ENCODE peak calls at places on chromosome 6, in eight cellular contexts. D is fibroblast of lung, K is IMR-90, I is gastrocnemius medialis, H is endothelial cell of umbilical vein, A is PC-9, N is AG04450, C is astrocyte. L is an unnamed sample.
A peak's percentile ranks its signal among the peaks of the same experiment; 100 is the strongest.

GRCh38 chr6:3117912-3118352 is 579 bp upstream of the BPHL start:
- DNase-seq in A (no peak), H (no peak), K (no peak), N (no peak), C (peak; percentile 54), D (no peak), I (no peak), L (no peak)

GRCh38 chr6:97412511-97412910 is 129.5 kb upstream of the MMS22L start:
- DNase-seq in A (no peak), H (no peak), D (no peak), N (no peak), I (no peak), K (no peak), C (no peak), L (no peak)

GRCh38 chr6:10968776-10969175 is 75.3 kb downstream of the ELOVL2 start:
- DNase-seq in K (peak; percentile 95), N (peak; percentile 37), I (no peak), C (peak; percentile 91), H (no peak), D (peak; percentile 92), A (no peak), L (no peak)

GRCh38 chr6:56246941-56247653 is at the start of gene COL21A1:
- DNase-seq in A (peak; percentile 42), D (peak; percentile 33), C (no peak), K (no peak), H (peak; percentile 35), I (peak; percentile 15), N (no peak), L (no peak)

GRCh38 chr6:75349262-75349984 is 64.8 kb upstream of the TMEM30A start:
- DNase-seq in H (peak; percentile 88), A (no peak), K (peak; percentile 13), I (no peak), D (peak; percentile 47), C (peak; percentile 42), N (no peak), L (no peak)

GRCh38 chr6:4902363-4902762 is 101.5 kb downstream of the RPP40 start:
- DNase-seq in A (no peak), K (no peak), D (no peak), H (no peak), I (no peak), C (no peak), N (no peak), L (no peak)

GRCh38 chr6:134094436-134094835 is 42.0 kb upstream of the SLC2A12 start:
- DNase-seq in H (no peak), C (no peak), D (no peak), N (no peak), A (no peak), I (no peak), K (no peak), L (no peak)

GRCh38 chr6:113645576-113645970 is 211.6 kb upstream of the MARCKS start:
- DNase-seq in K (peak; percentile 97), D (peak; percentile 99), A (peak; percentile 36), C (peak; percentile 99), I (no peak), N (peak; percentile 77), H (no peak), L (peak; percentile 88)

GRCh38 chr6:11609324-11610071 is 71.9 kb downstream of the TMEM170B start:
- DNase-seq in I (no peak), K (peak; percentile 85), N (no peak), H (peak; percentile 99), A (peak; percentile 77), D (peak; percentile 98), C (peak; percentile 96), L (no peak)

GRCh38 chr6:144515761-144516160 is 230.6 kb downstream of the UTRN start:
- DNase-seq in K (no peak), A (no peak), N (no peak), C (no peak), H (no peak), D (peak; percentile 11), I (no peak), L (no peak)

GRCh38 chr6:116847234-116847633 is 18.4 kb upstream of the GPRC6A start:
- DNase-seq in D (peak; percentile 24), I (no peak), H (peak; percentile 36), A (no peak), C (peak; percentile 6), K (peak; percentile 41), N (no peak), L (peak; percentile 20)

GRCh38 chr6:79468116-79468515 is 69.1 kb downstream of the LCA5 start:
- DNase-seq in N (no peak), A (peak; percentile 29), K (peak; percentile 34), D (peak; percentile 75), C (peak; percentile 60), H (no peak), I (no peak), L (no peak)

GRCh38 chr6:128822271-128822670 is 60.7 kb upstream of the LAMA2 start:
- DNase-seq in C (peak; percentile 53), K (peak; percentile 68), I (no peak), N (peak; percentile 16), D (peak; percentile 61), A (peak; percentile 3), H (no peak), L (no peak)

GRCh38 chr6:92779758-92780157 is 639.6 kb downstream of the EPHA7 start:
- DNase-seq in D (peak; percentile 70), H (peak; percentile 72), C (peak; percentile 52), K (peak; percentile 63), A (peak; percentile 44), N (peak; percentile 8), I (no peak), L (peak; percentile 30)

GRCh38 chr6:36612101-36612625 is 18.0 kb downstream of the SRSF3 start:
- DNase-seq in A (no peak), K (no peak), D (no peak), H (no peak), C (no peak), N (no peak), I (no peak), L (no peak)

GRCh38 chr6:74091794-74092157 is 395.8 kb downstream of the CD109 start:
- DNase-seq in N (no peak), K (no peak), I (no peak), C (no peak), D (no peak), H (no peak), A (no peak), L (no peak)

GRCh38 chr6:74091133-74091793 is 395.3 kb downstream of the CD109 start:
- DNase-seq in K (peak; percentile 58), I (no peak), A (no peak), C (peak; percentile 9), D (peak; percentile 25), N (no peak), H (peak; percentile 57), L (peak; percentile 45)

GRCh38 chr6:74087898-74088297 is 391.9 kb downstream of the CD109 start:
- DNase-seq in A (no peak), N (peak; percentile 41), C (no peak), H (peak; percentile 42), I (no peak), D (peak; percentile 13), K (peak; percentile 77), L (no peak)
- TF ChIP-seq CTCF in A (no peak), N (peak; percentile 50), C (no peak), H (no peak), I (no peak), D (peak; percentile 24), K (peak; percentile 68), L (no peak)

DNA sequence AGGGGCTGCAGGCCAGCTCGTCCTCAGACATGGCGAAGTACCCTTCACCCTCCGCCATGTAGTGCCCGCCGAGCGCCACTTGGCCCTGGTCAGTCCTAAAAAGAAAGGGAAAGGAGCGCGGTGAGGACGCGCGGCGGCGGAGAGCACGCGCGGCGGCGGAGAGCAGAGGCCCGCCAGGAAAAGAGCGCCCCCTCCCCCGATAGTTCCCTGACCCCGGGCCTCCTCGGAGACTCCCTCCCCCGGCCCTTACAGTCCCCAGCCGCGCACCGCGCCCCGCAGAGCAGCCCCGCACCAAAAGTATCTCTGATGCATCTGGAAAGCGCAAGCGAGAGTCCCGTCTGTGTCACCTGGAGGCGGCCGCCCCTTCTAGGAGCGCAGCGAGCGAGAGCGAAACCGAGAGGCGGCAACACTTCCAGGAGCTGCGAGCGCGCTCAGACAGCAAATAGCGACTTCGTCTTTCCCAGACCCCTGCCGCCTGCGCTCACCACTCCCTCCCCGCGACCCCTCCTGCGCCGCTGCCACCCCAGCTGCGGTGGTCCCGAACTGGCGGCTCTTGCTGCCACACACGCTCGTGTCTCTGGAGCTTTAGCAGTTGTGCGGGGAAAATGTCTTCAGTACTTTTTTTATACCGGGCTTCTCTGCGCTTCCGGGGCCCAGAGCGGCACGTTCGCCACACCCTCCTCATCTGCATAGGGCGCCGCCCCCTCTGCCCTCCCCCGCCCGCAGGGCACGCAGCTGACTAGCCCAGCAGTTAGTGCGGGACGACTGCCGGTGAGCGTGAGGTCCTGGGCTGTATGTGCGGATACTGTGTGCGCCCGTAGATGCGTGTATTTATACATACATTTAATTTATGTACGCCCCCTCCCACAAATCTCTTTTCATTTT is at the start of gene TENT5A:
- DNase-seq in I (peak; percentile 92), N (peak; percentile 75), H (peak; percentile 68), A (peak; percentile 87), D (peak; percentile 93), C (peak; percentile 86), K (peak; percentile 88), L (peak; percentile 87)
- H3K27ac ChIP-seq in I (peak within 1 kb of the TSS; percentile 93), N (peak within 1 kb of the TSS; percentile 95), H (peak within 1 kb of the TSS; percentile 42), A (peak within 1 kb of the TSS; percentile 72), D (peak within 1 kb of the TSS; percentile 96), C (peak within 1 kb of the TSS; percentile 96), K (peak within 1 kb of the TSS; percentile 94), L (peak within 1 kb of the TSS; percentile 90)

DNA sequence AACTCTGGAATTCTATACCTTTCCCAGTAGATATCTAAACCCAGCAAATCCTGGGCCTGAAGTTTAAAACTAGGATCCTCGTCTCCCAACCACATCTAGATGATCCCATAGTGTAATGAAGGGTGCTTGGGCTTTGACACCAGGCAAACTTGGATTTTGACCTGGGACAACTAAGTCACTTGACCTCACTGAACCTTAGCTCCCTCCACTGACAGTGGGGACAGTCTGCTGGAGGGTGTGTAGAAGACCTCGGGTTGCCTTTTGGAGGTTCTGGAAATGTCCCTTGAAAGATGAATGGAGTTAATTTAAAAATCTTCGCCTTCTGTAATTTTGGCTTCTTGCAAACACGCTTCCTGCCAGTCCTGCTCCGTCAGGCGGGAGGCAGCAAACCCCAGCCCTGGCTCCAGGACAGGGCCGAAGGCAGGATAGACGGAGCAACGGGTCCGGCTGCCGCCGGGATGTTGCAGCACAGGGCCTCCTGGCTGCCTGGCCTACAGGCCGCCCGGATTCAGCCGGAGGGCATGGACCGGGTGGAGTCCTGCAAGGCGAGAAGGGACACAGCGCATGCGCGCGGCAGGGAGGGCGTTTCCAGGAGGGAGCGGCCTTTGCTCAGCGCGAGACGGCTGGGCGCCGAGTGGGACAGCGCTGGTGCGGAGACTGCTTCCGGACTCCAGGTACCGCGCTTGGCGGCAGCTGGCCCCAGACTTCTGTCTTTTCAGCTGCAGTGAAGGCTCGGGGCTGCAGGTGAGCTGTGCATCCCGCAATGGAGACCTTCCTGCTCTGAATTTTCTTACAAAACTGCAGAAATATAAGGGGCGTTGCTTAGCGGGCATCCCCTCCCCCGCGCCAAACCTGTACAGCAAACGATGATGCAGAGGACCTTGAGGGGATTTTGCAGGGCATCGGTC is at the start of gene TMEM14A:
- DNase-seq in N (peak; percentile 81), A (peak; percentile 96), C (peak; percentile 72), I (peak; percentile 73), D (peak; percentile 84), H (peak; percentile 87), K (peak; percentile 88), L (peak; percentile 96)
- TF ChIP-seq CTCF in N (no peak), A (no peak), C (no peak), I (no peak), D (no peak), H (no peak), K (peak; percentile 4), L (no peak)

DNA sequence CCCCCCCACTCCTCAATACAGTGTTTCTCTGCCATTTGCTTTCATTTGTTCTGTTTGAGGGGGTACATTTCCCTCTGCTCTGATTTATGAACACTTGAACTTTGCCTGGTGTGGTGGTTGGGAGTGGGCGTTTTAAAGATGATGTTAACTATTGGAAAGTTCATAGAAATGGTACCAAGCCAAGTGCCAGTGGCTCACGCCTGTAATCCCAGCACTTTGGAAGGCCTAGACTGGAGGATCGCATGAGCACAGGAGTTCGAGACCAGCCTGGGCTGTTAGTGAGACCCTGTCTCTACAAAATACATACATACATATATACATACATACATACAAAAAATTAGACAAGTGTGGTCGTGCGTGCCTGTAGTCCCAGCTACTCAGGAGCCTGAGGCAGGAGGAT is 1.1 kb downstream of the RAB32 start:
- DNase-seq in I (no peak), D (peak; percentile 62), A (no peak), C (peak; percentile 59), K (peak; percentile 27), N (no peak), H (peak; percentile 16), L (no peak)
- H3K27ac ChIP-seq in I (peak overlapping the region; percentile 84), D (peak overlapping the region; percentile 96), A (peak overlapping the region; percentile 70), C (peak overlapping the region; percentile 95), K (peak overlapping the region; percentile 89), N (peak overlapping the region; percentile 92), H (peak overlapping the region; percentile 0), L (peak overlapping the region; percentile 89)